ENCODE peak calls at places on chromosomes 5 and 9, in six cellular contexts. A, K, J, L, V and X are unnamed samples.

GRCh38 chr9:13388157-13388556 is 108.7 kb upstream of the MPDZ start:
- DNase-seq in J (no peak), K (peak), A (no peak), L (no peak), V (peak), X (no peak)

GRCh38 chr9:131836021-131836420 is 96.1 kb upstream of the RAPGEF1 start:
- DNase-seq in A (no peak), J (no peak), V (no peak), L (no peak), K (no peak), X (no peak)

GRCh38 chr9:75432386-75432785 is 344.1 kb downstream of the OSTF1 start:
- DNase-seq in L (no peak), K (no peak), V (peak), J (no peak), A (no peak), X (no peak)

GRCh38 chr9:76655121-76655531 is 109.1 kb upstream of the PCA3 start:
- DNase-seq in J (no peak), V (no peak), L (no peak), K (peak), A (no peak), X (no peak)

GRCh38 chr5:38323645-38324295 is 65.4 kb downstream of the EGFLAM start:
- DNase-seq in V (no peak), A (no peak), J (peak), L (no peak), K (peak), X (no peak)

GRCh38 chr9:114774504-114774903 is 31.3 kb downstream of the TNFSF15 start:
- DNase-seq in A (no peak), K (no peak), J (no peak), L (no peak), V (no peak), X (no peak)

GRCh38 chr5:43648499-43649124 is 45.6 kb downstream of the NNT start:
- DNase-seq in A (no peak), J (no peak), L (no peak), V (no peak), K (peak), X (no peak)

GRCh38 chr5:153523831-153524230 is 33.4 kb downstream of the GRIA1 start:
- DNase-seq in A (no peak), L (no peak), J (no peak), K (peak), V (peak), X (no peak)

GRCh38 chr5:75281716-75282465 is 45.2 kb upstream of the ANKRD31 start:
- DNase-seq in L (no peak), A (no peak), K (no peak), V (peak), J (no peak), X (no peak)

GRCh38 chr9:123353041-123353440 is 3.0 kb upstream of the CRB2 start:
- DNase-seq in V (no peak), J (no peak), K (no peak), L (no peak), A (no peak), X (no peak)

GRCh38 chr5:140800816-140801493 is at the start of gene PCDHA3:
- DNase-seq in K (peak), A (no peak), J (no peak), L (no peak), V (no peak), X (no peak)

GRCh38 chr9:135951889-135952663 is 9.1 kb downstream of the UBAC1 start:
- DNase-seq in K (peak), A (no peak), V (peak), L (peak), J (no peak), X (no peak)

GRCh38 chr9:5786370-5787127 is 46.4 kb downstream of the ERMP1 start:
- DNase-seq in V (peak), J (no peak), A (no peak), K (peak), L (no peak), X (no peak)

GRCh38 chr9:114250235-114250568 is 72.7 kb upstream of the ORM1 start:
- DNase-seq in K (peak), V (no peak), J (peak), L (no peak), A (no peak), X (no peak)

GRCh38 chr5:93800988-93801811 is 59.8 kb upstream of the POU5F2 start:
- DNase-seq in J (no peak), K (peak), V (peak), L (peak), A (no peak), X (no peak)

GRCh38 chr5:142292808-142293207 is 32.0 kb downstream of the SPRY4 start:
- DNase-seq in K (no peak), A (no peak), V (no peak), L (no peak), J (no peak), X (no peak)

GRCh38 chr5:179369530-179369884 is 24.2 kb upstream of the ADAMTS2 start:
- DNase-seq in V (peak), L (no peak), J (no peak), A (no peak), K (no peak), X (peak)

GRCh38 chr5:110361501-110361900 is 365.0 kb downstream of the TMEM232 start:
- DNase-seq in J (no peak), A (no peak), L (no peak), V (peak), K (peak), X (no peak)

GRCh38 chr5:103582364-103582763 is 19.8 kb upstream of the NUDT12 start:
- DNase-seq in A (no peak), K (peak), J (no peak), L (peak), V (peak), X (no peak)

GRCh38 chr5:58274199-58274598 is 185.7 kb downstream of the PLK2 start:
- DNase-seq in V (no peak), K (no peak), A (no peak), J (no peak), L (no peak), X (no peak)

GRCh38 chr5:179266291-179267070 is 78.8 kb downstream of the ADAMTS2 start:
- DNase-seq in L (no peak), V (no peak), J (no peak), A (no peak), K (peak), X (no peak)

GRCh38 chr5:41708604-41708940 is 161.7 kb downstream of the OXCT1 start:
- DNase-seq in V (no peak), A (no peak), L (no peak), K (no peak), J (no peak), X (no peak)

GRCh38 chr5:117454716-117455212 is 880.1 kb upstream of the SEMA6A start:
- DNase-seq in L (peak), V (peak), K (peak), J (no peak), A (peak), X (no peak)

GRCh38 chr5:27727254-27727653 is 688.9 kb upstream of the CDH9 start:
- DNase-seq in J (no peak), A (no peak), L (no peak), K (no peak), V (no peak), X (no peak)

GRCh38 chr5:92353107-92354030 is 970.3 kb upstream of the ARRDC3 start:
- DNase-seq in K (peak), A (no peak), L (no peak), V (no peak), J (peak), X (no peak)

GRCh38 chr5:32074401-32074800 is 99.7 kb downstream of the GOLPH3 start:
- DNase-seq in K (no peak), A (no peak), V (no peak), J (no peak), L (peak), X (no peak)

GRCh38 chr9:129166962-129167557 is 11.0 kb downstream of the IER5L start:
- DNase-seq in V (peak), L (no peak), J (no peak), A (peak), K (peak), X (peak)

GRCh38 chr5:97629281-97629680 is 446.2 kb upstream of the RIOK2 start:
- DNase-seq in J (peak), A (no peak), L (no peak), K (peak), V (peak), X (no peak)

GRCh38 chr5:145921211-145921610 is 15.2 kb upstream of the SH3RF2 start:
- DNase-seq in V (no peak), J (no peak), A (no peak), L (no peak), K (no peak), X (no peak)

GRCh38 chr5:79922626-79923025 is 68.4 kb downstream of the MTX3 start:
- DNase-seq in J (no peak), V (no peak), A (no peak), K (no peak), L (no peak), X (no peak)

GRCh38 chr5:79929095-79929494 is 62.0 kb downstream of the MTX3 start:
- DNase-seq in J (no peak), L (no peak), A (no peak), K (no peak), V (no peak), X (no peak)

GRCh38 chr5:79923431-79923830 is 67.6 kb downstream of the MTX3 start:
- DNase-seq in V (no peak), J (no peak), L (no peak), K (no peak), A (no peak), X (no peak)

DNA sequence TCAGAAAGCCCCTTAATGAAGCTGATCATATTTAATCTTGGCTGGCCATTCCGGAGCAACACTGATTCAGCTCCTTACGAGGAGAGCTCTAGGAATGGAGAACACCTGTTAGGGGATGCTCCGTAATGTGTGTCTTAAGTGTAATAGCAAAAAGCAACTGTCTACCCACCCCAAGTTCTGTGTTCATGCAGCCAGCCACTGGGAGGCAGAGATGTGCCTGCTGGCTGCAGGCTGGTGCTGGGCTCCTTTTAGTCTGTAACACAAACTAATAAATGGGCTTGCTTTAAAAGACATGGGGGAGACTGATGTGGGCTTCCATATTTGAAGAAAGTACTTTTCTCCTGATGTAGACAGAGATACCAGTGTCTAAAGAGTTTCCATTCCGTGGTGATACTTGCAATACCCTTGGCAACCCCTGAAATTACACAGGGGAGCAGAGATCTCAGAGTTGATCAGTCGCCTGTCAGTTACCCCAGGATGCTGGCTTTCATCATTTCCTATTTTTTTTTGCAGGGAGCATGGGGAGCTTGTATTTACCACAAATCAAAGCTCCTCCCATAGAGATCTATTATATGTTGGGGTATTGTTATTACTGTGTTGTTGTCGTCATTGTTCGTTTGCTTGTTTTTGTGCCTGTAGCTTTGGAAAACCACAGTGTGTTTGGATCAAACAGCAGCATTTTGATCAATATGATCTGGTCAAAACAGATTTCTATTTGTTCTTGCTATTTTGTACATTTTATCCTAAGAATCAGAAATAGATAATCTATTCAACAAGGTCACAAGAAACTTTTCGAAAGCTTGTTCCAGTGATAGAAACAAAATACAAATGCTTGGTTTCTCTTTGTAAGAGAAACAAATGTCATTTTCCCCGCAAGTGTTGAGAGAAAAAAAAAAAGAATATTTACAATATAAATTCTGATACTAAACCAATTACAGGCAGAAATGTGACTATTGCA is 65.8 kb downstream of the MTX3 start:
- DNase-seq in J (no peak), K (peak), L (peak), A (no peak), V (peak), X (no peak)
- TF ChIP-seq CTCF in J (peak), K (peak), L (no peak), A (no peak), V (peak), X (no peak)

GRCh38 chr5:15183520-15183919 is 311.9 kb upstream of the ANKH start:
- DNase-seq in V (no peak), K (peak), L (peak), A (no peak), J (no peak), X (no peak)
- TF ChIP-seq CTCF in V (no peak), K (peak), L (peak), A (no peak), J (peak), X (no peak)

DNA sequence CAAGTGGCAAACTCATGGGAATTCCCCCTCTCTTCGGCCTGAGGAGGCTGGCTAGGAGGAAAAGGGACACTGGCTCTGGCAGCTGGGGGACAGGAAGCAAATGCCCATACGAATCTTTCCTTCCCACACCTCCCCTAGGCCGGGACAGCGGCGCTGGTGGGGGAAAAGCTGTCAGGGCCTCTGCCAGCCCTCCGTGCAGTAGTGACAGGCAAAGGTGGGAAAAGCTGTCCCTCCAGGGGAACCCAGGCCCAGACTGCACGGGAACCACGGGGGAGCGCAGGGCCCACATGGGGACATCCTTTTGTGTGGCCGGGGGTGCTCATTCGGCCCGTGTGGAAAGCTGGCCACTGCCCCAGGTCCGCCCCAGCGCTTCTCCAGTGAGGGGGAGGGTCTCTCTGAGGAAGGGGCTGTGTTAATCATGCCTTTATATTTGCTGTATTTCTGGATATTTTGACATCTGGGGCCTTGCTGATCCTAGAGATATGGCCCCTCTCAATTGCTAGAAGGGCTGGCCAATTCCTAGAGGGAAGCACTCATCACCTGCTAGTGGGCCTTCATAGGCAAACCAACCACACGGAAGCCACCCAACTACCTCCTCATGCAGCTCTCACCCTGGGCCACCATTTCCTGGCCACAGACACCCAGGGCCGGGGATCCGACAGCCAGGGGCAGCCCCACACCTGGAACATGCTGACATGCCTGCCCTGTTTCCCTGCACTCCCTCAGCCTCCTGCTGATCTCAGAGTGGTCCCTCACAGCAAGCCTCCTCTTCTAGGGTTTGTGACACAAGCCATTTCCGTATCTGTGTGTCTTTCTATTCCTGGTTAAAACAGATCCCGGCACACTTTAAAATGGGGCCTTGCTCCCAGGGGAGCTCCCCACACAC is 138.8 kb downstream of the ROR2 start:
- DNase-seq in V (no peak), A (no peak), K (no peak), J (no peak), L (no peak), X (no peak)
- TF ChIP-seq CTCF in V (no peak), A (no peak), K (no peak), J (no peak), L (no peak), X (no peak)

GRCh38 chr5:33537240-33537639 is 96.5 kb downstream of the TARS1 start:
- DNase-seq in V (peak), J (no peak), L (no peak), K (no peak), A (no peak), X (no peak)
- TF ChIP-seq CTCF in V (no peak), J (no peak), L (no peak), K (no peak), A (no peak), X (no peak)

GRCh38 chr5:149993471-149993870 is 7.0 kb downstream of the TIGD6 start:
- DNase-seq in K (no peak), L (no peak), A (no peak), J (no peak), V (no peak), X (no peak)
- TF ChIP-seq CTCF in K (no peak), L (no peak), A (no peak), J (no peak), V (no peak), X (no peak)

GRCh38 chr5:130385619-130386018 is 481.4 kb downstream of the CHSY3 start:
- DNase-seq in A (no peak), J (no peak), L (no peak), V (no peak), K (no peak), X (no peak)

DNA sequence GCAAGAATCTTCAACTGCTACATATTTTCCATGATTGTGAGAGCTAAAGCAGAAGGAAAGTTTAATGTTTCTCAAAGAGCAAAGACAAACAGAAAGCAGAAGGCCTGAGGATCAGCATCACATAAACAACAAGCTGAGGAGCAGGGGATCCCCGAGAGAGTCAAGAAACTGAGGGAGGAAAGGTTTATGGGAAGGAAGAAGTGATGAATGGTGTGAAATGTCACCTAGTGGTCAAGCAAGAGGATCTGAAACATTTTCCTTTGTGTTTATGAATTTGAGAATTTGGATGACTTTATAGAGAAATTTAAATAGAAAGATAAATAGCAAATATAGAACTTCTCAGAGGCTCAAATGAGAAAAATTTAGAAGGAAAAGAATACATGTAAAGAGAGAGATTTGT is 481.9 kb downstream of the CHSY3 start:
- DNase-seq in L (no peak), J (no peak), K (no peak), A (no peak), V (no peak), X (no peak)
- TF ChIP-seq CTCF in L (no peak), J (no peak), K (no peak), A (no peak), V (no peak), X (no peak)